ENCODE peak calls at places on chromosomes 3 and 15, in seven cellular contexts. L is H1, W is mesenchymal stem cell, D is IMR-90, Y is neuronal stem cell, F is mesendoderm, S is trophoblast cell. Z is an unnamed sample.

GRCh38 chr3:147361671-147362420 is 44.5 kb downstream of the ZIC4 start:
- DNase-seq in S (peak; percentile 17), D (no peak), L (peak; percentile 99), W (no peak), F (peak; percentile 82), Y (no peak), Z (peak; percentile 82)

GRCh38 chr3:171113716-171114115 is 87.2 kb upstream of the SLC2A2 start:
- DNase-seq in Y (no peak), S (no peak), D (no peak), W (no peak), F (peak; percentile 72), L (no peak), Z (peak; percentile 58)

GRCh38 chr15:47991376-47991775 is 129.4 kb upstream of the SLC24A5 start:
- DNase-seq in Y (no peak), F (no peak), L (no peak), W (peak; percentile 83), D (peak; percentile 25), S (no peak), Z (no peak)

GRCh38 chr3:185724761-185725160 is 100.1 kb downstream of the IGF2BP2 start:
- DNase-seq in F (peak; percentile 81), Y (no peak), D (peak; percentile 71), L (no peak), S (no peak), W (no peak), Z (no peak)

GRCh38 chr3:79414821-79415220 is 353.0 kb downstream of the ROBO1 start:
- DNase-seq in Y (no peak), S (peak; percentile 58), W (peak; percentile 55), D (peak; percentile 39), F (no peak), L (no peak), Z (no peak)

GRCh38 chr3:81643721-81644120 is 117.7 kb downstream of the GBE1 start:
- DNase-seq in L (no peak), W (peak; percentile 27), S (peak; percentile 37), D (peak; percentile 45), Y (no peak), F (peak; percentile 40), Z (no peak)

GRCh38 chr3:61563614-61564404 is 2.4 kb downstream of the PTPRG start:
- DNase-seq in F (peak; percentile 62), D (no peak), W (peak; percentile 18), L (peak; percentile 50), Y (no peak), S (peak; percentile 73), Z (no peak)

GRCh38 chr3:184685646-184686045 is 26.2 kb downstream of the MAGEF1 start:
- DNase-seq in L (no peak), F (peak; percentile 92), Y (peak; percentile 54), D (no peak), S (no peak), W (peak; percentile 66), Z (no peak)

GRCh38 chr3:66633564-66633963 is 132.7 kb upstream of the LRIG1 start:
- DNase-seq in S (no peak), L (no peak), Y (no peak), W (no peak), F (no peak), D (no peak), Z (no peak)

DNA sequence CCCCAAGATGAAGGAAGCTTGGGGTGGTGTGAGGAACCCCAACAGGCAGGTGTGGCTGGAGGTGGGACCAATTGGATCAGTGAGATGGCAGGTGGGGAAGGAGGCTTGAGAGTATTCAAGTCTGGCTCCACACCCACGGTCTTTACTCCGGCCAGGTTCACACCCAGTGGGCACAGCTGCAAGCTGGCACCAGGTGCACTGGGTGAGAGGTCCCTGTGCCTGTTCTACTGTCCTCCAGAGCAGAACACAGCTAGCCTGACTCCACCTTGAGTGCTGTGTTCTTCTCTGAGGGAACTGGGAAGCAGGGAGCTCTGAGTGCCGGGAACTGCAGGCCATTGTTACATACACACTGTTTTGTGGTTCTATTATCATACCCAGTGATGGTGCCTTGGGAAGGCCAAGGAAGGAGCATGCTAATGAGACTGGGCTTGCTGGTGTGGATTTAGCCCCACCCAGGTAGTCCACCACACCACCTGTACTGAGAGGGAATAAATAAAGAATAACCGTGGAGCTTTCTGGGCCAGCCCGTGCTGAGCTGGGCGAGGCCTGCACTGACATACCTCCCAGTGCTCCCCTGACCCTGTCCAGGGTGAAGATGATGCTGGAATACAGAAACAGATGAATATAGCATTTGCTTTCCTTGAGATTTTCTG is 93.4 kb downstream of the ABHD5 start:
- DNase-seq in S (no peak), W (no peak), L (no peak), Y (no peak), F (no peak), D (no peak), Z (no peak)
- H3K4ac ChIP-seq in S (no peak overlapping the region), W (no peak overlapping the region), L (no peak overlapping the region), Y (no peak overlapping the region), F (no peak overlapping the region), D (no peak overlapping the region), Z (no peak overlapping the region)

GRCh38 chr3:137568880-137569279 is 195.2 kb upstream of the SOX14 start:
- DNase-seq in D (no peak), S (no peak), Y (no peak), L (no peak), F (no peak), W (no peak), Z (no peak)

DNA sequence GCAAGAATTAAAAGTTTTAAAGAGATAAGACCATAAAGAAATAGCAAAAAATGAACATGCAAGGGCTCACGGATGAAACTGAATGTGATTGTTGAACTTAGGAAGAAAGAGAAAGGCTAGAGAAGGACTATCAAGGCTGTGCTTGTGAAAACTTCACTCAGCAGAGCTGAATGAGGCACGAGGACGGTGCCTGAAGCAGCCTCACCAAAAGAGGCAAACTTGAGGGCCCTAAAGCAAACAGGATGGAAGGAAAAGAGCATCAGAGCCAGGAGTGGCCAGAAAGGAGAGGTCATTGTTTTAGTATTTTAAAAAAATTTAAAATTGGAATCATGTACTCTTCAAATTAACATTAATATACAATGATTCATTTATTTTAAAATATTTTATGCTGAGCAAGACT is 191.2 kb upstream of the SOX14 start:
- DNase-seq in D (no peak), F (no peak), W (no peak), L (no peak), S (no peak), Y (no peak), Z (no peak)
- H2BK120ac ChIP-seq in D (no peak overlapping the region), F (no peak overlapping the region), W (no peak overlapping the region), L (no peak overlapping the region), S (no peak overlapping the region), Y (no peak overlapping the region), Z (no peak overlapping the region)

GRCh38 chr15:85693277-85693676 is 101.4 kb downstream of the KLHL25 start:
- DNase-seq in F (no peak), L (no peak), W (no peak), Y (no peak), D (no peak), S (no peak), Z (no peak)
- H3K4ac ChIP-seq in F (no peak overlapping the region), L (no peak overlapping the region), W (no peak overlapping the region), Y (no peak overlapping the region), D (no peak overlapping the region), S (no peak overlapping the region), Z (no peak overlapping the region)

DNA sequence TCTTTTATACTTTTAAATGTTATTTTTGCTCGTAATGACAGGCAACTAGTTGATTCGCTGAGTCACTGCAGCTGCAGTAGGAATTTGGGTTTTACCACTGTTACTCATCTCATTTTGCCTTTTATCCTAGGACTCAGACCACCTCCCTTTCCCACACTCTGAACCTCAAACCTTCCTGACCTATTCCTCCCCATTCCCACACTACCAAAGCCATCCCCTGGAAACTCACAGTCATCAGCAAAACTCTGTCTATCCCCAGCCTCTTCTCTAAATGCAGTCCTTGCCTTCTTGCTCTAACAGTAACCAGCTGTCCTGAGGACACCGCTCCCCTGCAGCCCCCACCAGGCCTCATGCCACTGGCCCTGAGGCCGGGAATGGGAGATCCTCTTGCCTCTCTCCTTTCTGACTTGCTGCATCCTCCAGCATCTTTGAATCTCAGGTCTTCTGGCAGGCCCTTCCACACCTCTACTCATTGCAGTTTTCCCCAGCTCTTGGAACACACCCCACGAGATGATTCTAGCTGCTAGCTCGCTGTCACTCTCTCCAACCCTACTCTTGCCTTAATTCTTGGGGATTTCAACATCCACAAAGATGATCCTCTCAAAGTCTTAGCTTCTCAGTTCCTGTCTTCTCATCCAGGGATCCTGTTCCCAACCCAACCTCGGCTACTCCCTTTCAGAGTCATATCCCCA is 55.9 kb upstream of the C3orf80 start:
- DNase-seq in W (peak; percentile 91), Y (no peak), F (peak; percentile 19), L (no peak), D (peak; percentile 95), S (no peak), Z (no peak)
- H2BK120ac ChIP-seq in W (no peak overlapping the region), Y (no peak overlapping the region), F (no peak overlapping the region), L (no peak overlapping the region), D (peak overlapping the region; percentile 76), S (no peak overlapping the region), Z (no peak overlapping the region)

DNA sequence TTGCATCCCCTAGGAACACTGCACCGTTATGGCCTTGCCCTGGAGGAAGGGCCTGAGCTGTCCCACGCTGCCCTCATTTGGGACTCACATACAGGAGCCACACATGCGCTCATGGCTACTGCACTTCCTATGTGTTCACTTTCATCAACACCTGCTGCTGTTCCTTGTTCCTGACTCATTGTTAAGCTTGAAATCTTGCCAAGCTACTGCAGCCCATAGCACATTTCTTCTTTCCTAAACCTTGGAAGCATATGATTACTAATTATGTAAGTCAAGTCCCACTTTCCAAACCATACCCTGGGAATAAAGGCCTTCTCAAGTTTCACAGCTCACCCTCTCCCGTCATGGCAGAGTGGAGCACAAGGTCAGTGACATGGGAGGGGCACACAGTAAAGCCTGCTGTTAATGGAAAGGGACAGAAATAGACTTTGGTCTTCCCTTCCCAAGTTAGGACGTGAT is 307.9 kb downstream of the CLSTN2 start:
- DNase-seq in L (no peak), F (no peak), S (no peak), D (no peak), W (no peak), Y (no peak), Z (no peak)
- H3K4ac ChIP-seq in L (no peak overlapping the region), F (no peak overlapping the region), S (no peak overlapping the region), D (no peak overlapping the region), W (no peak overlapping the region), Y (no peak overlapping the region), Z (no peak overlapping the region)

DNA sequence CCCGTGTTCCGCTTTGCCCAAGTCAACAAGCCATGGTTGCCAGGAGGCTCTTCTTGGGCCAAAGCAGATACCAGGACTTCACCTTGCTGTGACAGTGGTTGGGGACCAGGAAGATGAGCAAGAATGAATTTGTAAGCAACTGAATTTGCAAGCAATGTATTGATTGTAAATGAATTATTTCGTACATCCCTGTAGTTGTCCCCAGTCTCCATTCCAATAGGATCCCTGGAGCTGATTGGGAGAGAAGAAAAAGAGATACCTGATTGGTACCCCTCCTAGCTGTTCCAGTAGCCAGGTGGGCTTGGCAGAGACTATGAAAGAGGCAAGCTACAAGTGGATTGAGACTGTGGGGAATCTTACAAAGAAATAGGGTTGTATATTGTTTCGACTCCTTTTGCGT is 130.9 kb downstream of the FNDC3B start:
- DNase-seq in L (no peak), Y (no peak), D (no peak), S (no peak), F (no peak), W (no peak), Z (no peak)
- H2BK120ac ChIP-seq in L (no peak overlapping the region), Y (no peak overlapping the region), D (peak overlapping the region; percentile 47), S (peak overlapping the region; percentile 44), F (no peak overlapping the region), W (no peak overlapping the region), Z (no peak overlapping the region)

Z was measured in H9.